ENCODE peak calls at places on chromosomes 4 and X, in eight cellular contexts. J is mammary epithelial cell, K is H1, E is DND-41, H is K562, P is PC-9, L is GM23248, N is HCT116. D is an unnamed sample.

GRCh38 chrX:35374116-35374515 is 424.0 kb upstream of the MAGEB16 start:
- DNase-seq in E (no peak), N (no peak), J (no peak), P (no peak), K (no peak), H (no peak), L (no peak), D (no peak)

GRCh38 chr4:47510506-47511143 is 25.6 kb downstream of the ATP10D start:
- DNase-seq in E (no peak), K (no peak), N (no peak), J (no peak), P (no peak), L (peak), H (no peak), D (peak)

GRCh38 chr4:4333265-4333706 is 43.2 kb downstream of the ZBTB49 start:
- DNase-seq in N (no peak), J (peak), L (peak), H (no peak), P (peak), E (no peak), K (no peak), D (peak)

GRCh38 chr4:181157647-181158046 is 1085.6 kb upstream of the TENM3 start:
- DNase-seq in N (no peak), H (no peak), E (no peak), K (no peak), L (no peak), P (no peak), J (no peak), D (no peak)

GRCh38 chr4:152063301-152064235 is 302.8 kb upstream of the GATB start:
- DNase-seq in J (no peak), E (peak), K (no peak), L (peak), N (no peak), P (no peak), H (no peak), D (no peak)

GRCh38 chr4:108311313-108311712 is 142.6 kb upstream of the LEF1 start:
- DNase-seq in E (no peak), P (no peak), K (no peak), H (no peak), L (no peak), N (no peak), J (no peak), D (no peak)

GRCh38 chr4:35151816-35152572 is 1092.3 kb downstream of the ARAP2 start:
- DNase-seq in H (peak), J (no peak), K (peak), L (no peak), N (peak), E (no peak), P (peak), D (no peak)

GRCh38 chr4:168587326-168588125 is 90.7 kb downstream of the PALLD start:
- DNase-seq in P (peak), J (peak), E (no peak), H (no peak), K (no peak), L (peak), N (peak), D (peak)

GRCh38 chr4:110669663-110670062 is 46.8 kb upstream of the PITX2 start:
- DNase-seq in P (no peak), J (no peak), N (no peak), K (no peak), E (no peak), L (peak), H (no peak), D (no peak)

GRCh38 chrX:104195489-104196084 is 29.3 kb downstream of the FAM199X start:
- DNase-seq in H (peak), N (peak), E (peak), K (no peak), J (peak), L (peak), P (no peak), D (no peak)

GRCh38 chr4:95778666-95779065 is 61.2 kb upstream of the PDHA2 start:
- DNase-seq in H (no peak), E (no peak), K (no peak), J (no peak), L (no peak), N (no peak), P (no peak), D (no peak)

GRCh38 chrX:154540897-154541535 is 5.6 kb downstream of the G6PD start:
- DNase-seq in P (peak), E (no peak), K (no peak), J (peak), L (no peak), N (no peak), H (no peak), D (no peak)

GRCh38 chrX:71871367-71871766 is 39.3 kb upstream of the NHSL2 start:
- DNase-seq in E (no peak), J (peak), K (no peak), P (no peak), L (peak), N (no peak), H (no peak), D (peak)

GRCh38 chrX:138858438-138858837 is 146.9 kb upstream of the FGF13 start:
- DNase-seq in P (peak), K (no peak), J (peak), L (peak), H (peak), E (no peak), N (no peak), D (peak)

GRCh38 chrX:56397636-56398035 is 165.5 kb downstream of the KLF8 start:
- DNase-seq in E (peak), H (no peak), N (no peak), J (no peak), P (no peak), K (no peak), L (no peak), D (no peak)

GRCh38 chrX:45888518-45888917 is 656.7 kb downstream of the ZNF674 start:
- DNase-seq in N (no peak), K (no peak), E (no peak), J (no peak), P (no peak), L (no peak), H (no peak), D (no peak)

GRCh38 chrX:17836830-17837229 is 24.3 kb downstream of the RAI2 start:
- DNase-seq in L (no peak), N (no peak), E (no peak), H (no peak), P (no peak), K (no peak), J (no peak), D (no peak)

GRCh38 chrX:93673056-93673868 is at the start of gene NAP1L3:
- DNase-seq in J (peak), E (no peak), K (peak), L (peak), H (no peak), P (no peak), N (no peak), D (peak)

GRCh38 chr4:31045151-31045550 is 325.0 kb downstream of the PCDH7 start:
- DNase-seq in H (no peak), N (no peak), P (no peak), K (no peak), J (no peak), E (no peak), L (no peak), D (no peak)

GRCh38 chrX:107936434-107936730 is 45.8 kb downstream of the TEX13B start:
- DNase-seq in P (no peak), J (no peak), N (no peak), H (no peak), E (no peak), L (no peak), K (no peak), D (no peak)

GRCh38 chr4:52560844-52561280 is 98.2 kb downstream of the USP46 start:
- DNase-seq in J (peak), H (no peak), K (no peak), N (no peak), L (peak), P (no peak), E (no peak), D (no peak)

DNA sequence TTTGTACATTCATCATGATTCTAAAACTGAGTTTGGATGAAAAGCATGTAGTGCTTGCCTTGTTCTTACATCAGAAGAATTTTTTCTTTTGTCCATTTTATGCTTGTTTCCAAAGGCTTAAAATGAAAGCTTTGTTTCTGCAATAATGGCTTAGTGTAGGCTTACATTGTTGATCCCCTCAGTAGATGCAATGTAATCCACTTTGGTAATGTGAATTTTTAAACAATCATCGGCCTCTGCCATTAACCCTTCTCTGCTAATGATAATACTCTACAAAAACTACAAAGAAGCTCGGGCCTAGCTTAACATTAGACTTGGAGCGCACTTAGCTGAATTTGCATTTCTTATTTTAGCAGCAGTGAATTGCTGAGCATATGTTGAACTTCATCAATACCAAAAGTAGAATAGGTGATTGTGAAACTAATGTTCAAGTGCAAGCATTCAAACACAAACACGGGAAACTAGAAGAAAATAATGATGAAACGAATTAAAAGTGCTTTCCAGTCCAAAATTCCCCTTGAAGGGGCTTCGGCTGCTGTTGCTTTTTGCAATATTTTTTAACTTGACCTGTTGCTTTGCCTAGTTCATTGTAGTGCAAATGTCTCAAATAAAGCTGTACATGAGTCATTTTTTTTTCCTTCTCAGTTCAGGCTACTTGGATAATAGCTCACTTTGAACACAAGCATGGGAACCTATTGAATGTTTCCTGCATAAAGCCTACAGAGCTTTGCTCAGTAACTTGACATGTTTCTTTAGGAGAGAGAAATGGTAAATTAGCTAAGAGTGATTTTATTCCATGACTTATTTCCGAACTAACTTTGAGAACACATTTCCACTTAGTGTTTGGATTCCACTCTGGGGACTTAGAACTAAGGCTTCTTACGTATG is 66.5 kb downstream of the SLIT2 start:
- DNase-seq in J (no peak), E (no peak), K (no peak), L (peak), H (no peak), P (no peak), N (no peak), D (peak)
- H3K4me3 ChIP-seq in J (no peak), E (no peak), K (no peak), L (peak), H (no peak), P (no peak), N (no peak), D (peak)

DNA sequence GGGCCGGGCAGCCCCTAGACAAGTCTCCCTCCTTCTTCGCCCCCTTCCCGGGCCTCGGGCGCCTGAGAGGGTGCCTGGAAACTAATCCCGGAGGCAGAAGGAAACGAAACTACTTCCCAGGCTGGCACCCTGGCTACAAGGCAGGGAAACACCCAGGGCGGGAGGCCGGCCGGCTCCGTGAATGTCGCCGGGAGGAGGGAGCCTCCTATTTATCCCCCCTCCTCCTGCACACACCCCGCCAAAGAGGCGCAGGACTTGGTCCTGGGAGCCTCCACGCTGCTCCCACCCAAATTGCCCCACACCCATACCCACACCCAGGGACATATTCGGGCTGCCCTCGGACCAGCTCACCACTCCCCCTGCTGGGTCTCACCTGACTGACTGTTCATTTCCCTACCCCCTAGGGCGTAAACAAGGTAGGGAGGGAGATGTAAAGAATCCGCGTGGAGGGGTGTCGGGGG is at the start of gene BTC:
- DNase-seq in J (peak), L (peak), P (peak), K (peak), E (no peak), N (peak), H (no peak), D (peak)
- H3K4me2 ChIP-seq in J (peak), L (peak), P (peak), K (peak), E (no peak), N (peak), H (no peak), D (peak)

GRCh38 chrX:40005290-40006011 is 92.3 kb downstream of the BCOR start:
- DNase-seq in N (no peak), H (no peak), E (no peak), J (no peak), K (peak), L (no peak), P (no peak), D (no peak)
- TF ChIP-seq EZH2 in N (no peak), H (no peak), E (no peak), J (no peak), K (peak), L (no peak), P (no peak), D (no peak)

DNA sequence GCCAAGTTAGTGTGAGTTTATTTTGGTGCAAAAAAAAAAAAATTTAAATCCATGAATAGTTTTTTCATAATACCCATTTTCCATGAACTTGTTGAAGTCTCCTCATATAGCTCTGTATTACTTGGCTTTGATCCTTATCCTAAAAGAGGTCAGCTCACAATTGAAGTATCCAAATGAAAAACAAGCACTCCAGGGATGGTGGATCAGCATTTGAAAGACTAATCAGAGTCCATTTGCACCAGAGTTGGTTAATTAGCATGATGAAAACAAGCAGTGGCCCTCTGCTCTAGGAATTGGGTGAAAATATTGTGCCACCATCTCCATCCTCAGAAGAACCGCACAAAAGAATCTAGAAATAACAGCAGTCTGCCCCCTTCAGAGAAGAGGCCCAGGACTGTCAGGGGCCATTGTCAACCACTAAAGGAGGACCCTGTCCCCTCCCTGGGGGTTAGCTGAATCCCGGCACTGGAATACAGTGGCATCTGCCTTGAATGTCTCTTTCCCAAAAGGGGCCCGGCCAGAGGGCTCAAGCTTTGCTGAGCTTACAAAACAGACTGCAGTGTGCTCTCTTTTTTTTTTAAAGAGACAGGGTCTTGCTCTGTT is 24.7 kb downstream of the SH3KBP1 start:
- DNase-seq in K (no peak), J (no peak), L (no peak), P (no peak), H (no peak), N (no peak), E (no peak), D (no peak)
- H3K4me3 ChIP-seq in K (peak), J (no peak), L (no peak), P (no peak), H (no peak), N (no peak), E (no peak), D (no peak)

GRCh38 chr4:22192302-22192645 is 243.7 kb upstream of the KCNIP4 start:
- DNase-seq in J (no peak), H (no peak), P (no peak), L (no peak), K (no peak), N (no peak), E (no peak), D (no peak)

GRCh38 chr4:22187203-22187835 is 238.7 kb upstream of the KCNIP4 start:
- DNase-seq in P (no peak), N (no peak), E (no peak), H (no peak), L (no peak), K (no peak), J (peak), D (no peak)

GRCh38 chr4:22191565-22192301 is 243.2 kb upstream of the KCNIP4 start:
- DNase-seq in H (no peak), J (no peak), L (no peak), K (peak), N (no peak), P (no peak), E (no peak), D (peak)

DNA sequence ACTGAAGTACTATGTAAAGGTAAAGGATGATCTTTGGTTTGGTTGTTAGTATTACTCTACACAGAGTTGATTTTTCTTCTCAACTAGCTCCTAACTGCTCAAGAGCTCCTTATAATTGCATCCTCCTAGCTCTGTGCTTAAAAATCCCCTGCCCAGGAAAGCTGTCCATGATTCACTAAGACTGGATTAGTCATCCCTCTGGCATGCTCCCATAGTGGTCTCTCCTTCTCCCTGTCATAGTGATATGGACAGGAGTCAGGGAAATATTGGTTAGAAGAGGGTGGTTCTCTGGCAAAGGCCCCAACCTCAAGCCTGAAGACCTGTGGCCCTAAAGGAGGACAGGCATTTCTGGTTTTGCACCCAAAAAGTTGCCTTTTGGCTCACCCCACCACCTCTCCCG is 242.3 kb upstream of the KCNIP4 start:
- DNase-seq in J (peak), P (peak), H (no peak), E (no peak), L (peak), N (no peak), K (no peak), D (peak)
- H3K4me2 ChIP-seq in J (peak), P (no peak), H (no peak), E (no peak), L (peak), N (no peak), K (no peak), D (no peak)